ENCODE peak calls at places on chromosomes 16 and 17, in six cellular contexts. M, U, Q, H, C and I are unnamed samples.

GRCh38 chr16:622920-623280 is 7.9 kb upstream of the WFIKKN1 start:
- DNase-seq in M (no peak), U (no peak), Q (no peak), H (no peak), C (no peak), I (no peak)

GRCh38 chr16:81181013-81181720 is 57.3 kb upstream of the BCO1 start:
- DNase-seq in M (peak), U (peak), Q (peak), H (peak), C (peak), I (peak)

GRCh38 chr16:72189865-72190371 is 18.0 kb upstream of the PMFBP1 start:
- DNase-seq in M (peak), U (peak), Q (peak), H (peak), C (no peak), I (peak)

GRCh38 chr16:17245727-17246576 is 224.8 kb downstream of the XYLT1 start:
- DNase-seq in M (no peak), U (no peak), Q (no peak), H (no peak), C (no peak), I (no peak)

GRCh38 chr17:17492562-17492961 is 3.6 kb downstream of the RASD1 start:
- DNase-seq in M (no peak), U (no peak), Q (no peak), H (no peak), C (no peak), I (no peak)

GRCh38 chr17:38875477-38876080 is 5.7 kb downstream of the LASP1 start:
- DNase-seq in M (no peak), U (no peak), Q (no peak), H (no peak), C (no peak), I (no peak)

GRCh38 chr17:67558740-67559380 is 158.9 kb upstream of the NOL11 start:
- DNase-seq in M (no peak), U (peak), Q (no peak), H (no peak), C (peak), I (no peak)

GRCh38 chr16:88681084-88681680 is 5.1 kb downstream of the SNAI3 start:
- DNase-seq in M (no peak), U (peak), Q (no peak), H (peak), C (no peak), I (no peak)

GRCh38 chr16:68490829-68491575 is 42.7 kb upstream of the SMPD3 start:
- DNase-seq in M (peak), U (peak), Q (no peak), H (peak), C (no peak), I (peak)

GRCh38 chr16:77675464-77676324 is 46.6 kb upstream of the NUDT7 start:
- DNase-seq in M (peak), U (peak), Q (peak), H (peak), C (peak), I (peak)

GRCh38 chr17:12973496-12974318 is 44.1 kb downstream of the ELAC2 start:
- DNase-seq in M (no peak), U (no peak), Q (peak), H (no peak), C (peak), I (no peak)

GRCh38 chr16:85479972-85480726 is 133.0 kb upstream of the GSE1 start:
- DNase-seq in M (no peak), U (peak), Q (peak), H (peak), C (peak), I (no peak)

GRCh38 chr16:81632392-81633146 is 146.5 kb upstream of the PLCG2 start:
- DNase-seq in M (peak), U (peak), Q (peak), H (peak), C (no peak), I (no peak)

GRCh38 chr17:55530064-55530463 is 18.8 kb upstream of the SMIM36 start:
- DNase-seq in M (no peak), U (no peak), Q (no peak), H (no peak), C (no peak), I (no peak)

GRCh38 chr16:19505600-19506303 is 16.1 kb downstream of the GDE1 start:
- DNase-seq in M (peak), U (no peak), Q (no peak), H (no peak), C (no peak), I (no peak)

GRCh38 chr17:75937652-75938051 is 3.2 kb downstream of the FBF1 start:
- DNase-seq in M (no peak), U (no peak), Q (no peak), H (no peak), C (no peak), I (no peak)

GRCh38 chr16:750454-750853 is 9.7 kb upstream of the CIAO3 start:
- DNase-seq in M (no peak), U (no peak), Q (no peak), H (no peak), C (peak), I (no peak)

GRCh38 chr17:76867578-76868175 is 527 bp upstream of the MGAT5B start:
- DNase-seq in M (peak), U (peak), Q (peak), H (peak), C (no peak), I (no peak)

GRCh38 chr16:27481282-27481934 is 68.3 kb downstream of the GTF3C1 start:
- DNase-seq in M (no peak), U (no peak), Q (no peak), H (no peak), C (no peak), I (no peak)

GRCh38 chr16:76287466-76287865 is 10.3 kb downstream of the CNTNAP4 start:
- DNase-seq in M (no peak), U (no peak), Q (no peak), H (no peak), C (no peak), I (no peak)

GRCh38 chr17:69448431-69449102 is 34.1 kb downstream of the MAP2K6 start:
- DNase-seq in M (no peak), U (no peak), Q (peak), H (no peak), C (peak), I (peak)

GRCh38 chr17:62670202-62670821 is 42.8 kb downstream of the MRC2 start:
- DNase-seq in M (no peak), U (peak), Q (peak), H (no peak), C (peak), I (no peak)

GRCh38 chr16:10564591-10564990 is 15.8 kb downstream of the EMP2 start:
- DNase-seq in M (no peak), U (no peak), Q (no peak), H (no peak), C (no peak), I (no peak)

GRCh38 chr16:102060-102855 is 24.2 kb downstream of the MPG start:
- DNase-seq in M (peak), U (no peak), Q (peak), H (no peak), C (no peak), I (no peak)

GRCh38 chr17:78515480-78515879 is 61.7 kb downstream of the DNAH17 start:
- DNase-seq in M (no peak), U (no peak), Q (no peak), H (no peak), C (no peak), I (no peak)
- TF ChIP-seq CTCF in M (no peak), U (no peak), Q (no peak), H (no peak), C (no peak), I (no peak)

DNA sequence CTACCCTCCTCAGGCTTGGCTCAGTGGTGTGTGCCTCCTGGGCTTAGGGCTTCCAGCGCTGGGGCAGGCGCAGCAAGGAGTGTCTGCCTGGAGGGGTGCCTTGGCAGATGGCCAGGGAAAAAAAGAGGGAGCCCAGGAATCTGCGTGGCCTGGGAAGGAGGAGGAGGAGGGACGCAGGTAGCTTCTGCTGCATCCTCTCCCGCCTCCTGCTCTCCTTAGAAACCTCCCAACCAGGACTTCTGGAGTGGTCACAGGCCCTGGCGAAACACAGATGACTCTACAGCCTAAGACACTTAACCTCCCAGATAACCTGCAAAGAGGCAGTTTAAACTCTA is 7.3 kb upstream of the BCAR1 start:
- DNase-seq in M (no peak), U (no peak), Q (no peak), H (no peak), C (no peak), I (no peak)
- H3K4me3 ChIP-seq in M (no peak), U (no peak), Q (no peak), H (no peak), C (no peak), I (no peak)

GRCh38 chr17:49191407-49191916 is 18.9 kb downstream of the GNGT2 start:
- DNase-seq in M (no peak), U (no peak), Q (no peak), H (no peak), C (no peak), I (peak)

GRCh38 chr17:49194297-49194607 is 16.1 kb downstream of the GNGT2 start:
- DNase-seq in M (no peak), U (no peak), Q (no peak), H (no peak), C (no peak), I (no peak)

GRCh38 chr17:49193513-49194296 is 16.7 kb downstream of the GNGT2 start:
- DNase-seq in M (peak), U (peak), Q (peak), H (peak), C (peak), I (peak)

GRCh38 chr17:49190932-49191331 is 19.4 kb downstream of the GNGT2 start:
- DNase-seq in M (no peak), U (no peak), Q (no peak), H (no peak), C (no peak), I (no peak)

GRCh38 chr17:49191917-49192741 is 18.2 kb downstream of the GNGT2 start:
- DNase-seq in M (peak), U (peak), Q (peak), H (peak), C (peak), I (peak)
- TF ChIP-seq CTCF in M (peak), U (peak), Q (peak), H (peak), C (peak), I (peak)

GRCh38 chr17:18921912-18922451 is 30.0 kb upstream of the SLC5A10 start:
- DNase-seq in M (peak), U (peak), Q (no peak), H (peak), C (no peak), I (no peak)
- H3K4me3 ChIP-seq in M (no peak), U (no peak), Q (no peak), H (peak), C (no peak), I (no peak)

DNA sequence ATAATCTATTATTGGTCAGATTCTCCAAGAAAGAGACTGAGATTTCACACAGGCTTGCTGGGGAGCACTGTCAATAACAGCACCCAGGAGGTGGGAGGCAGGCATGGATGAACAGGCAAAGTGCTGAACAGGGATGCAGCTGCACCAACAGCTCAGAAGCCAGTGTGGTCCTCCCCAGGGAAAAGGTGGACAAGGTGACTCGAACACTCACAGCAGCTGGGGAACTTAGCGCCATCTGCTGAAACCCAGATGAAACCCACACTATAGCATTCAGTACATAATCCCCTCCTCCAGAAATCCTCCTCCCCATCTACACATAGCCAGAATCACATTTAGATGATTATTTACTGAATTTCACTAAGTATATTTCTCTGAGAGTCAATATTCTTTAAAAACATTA is 255.2 kb upstream of the WSB1 start:
- DNase-seq in M (no peak), U (no peak), Q (peak), H (peak), C (no peak), I (no peak)
- TF ChIP-seq CTCF in M (no peak), U (no peak), Q (no peak), H (peak), C (no peak), I (no peak)

GRCh38 chr17:34979650-34980352 is 511 bp upstream of the LIG3 start:
- DNase-seq in M (no peak), U (no peak), Q (no peak), H (no peak), C (no peak), I (no peak)
- H3K4me3 ChIP-seq in M (peak), U (peak), Q (peak), H (peak), C (peak), I (peak)

GRCh38 chr17:43427362-43428043 is 28.7 kb downstream of the ARL4D start:
- DNase-seq in M (no peak), U (no peak), Q (no peak), H (no peak), C (no peak), I (no peak)

GRCh38 chr17:43423777-43424455 is 25.1 kb downstream of the ARL4D start:
- DNase-seq in M (no peak), U (no peak), Q (no peak), H (no peak), C (no peak), I (no peak)

GRCh38 chr17:43430936-43431649 is 32.3 kb downstream of the ARL4D start:
- DNase-seq in M (no peak), U (no peak), Q (no peak), H (no peak), C (no peak), I (no peak)

GRCh38 chr17:43431741-43432523 is 33.1 kb downstream of the ARL4D start:
- DNase-seq in M (no peak), U (no peak), Q (no peak), H (no peak), C (no peak), I (no peak)

GRCh38 chr17:43428524-43428923 is 29.7 kb downstream of the ARL4D start:
- DNase-seq in M (no peak), U (no peak), Q (no peak), H (no peak), C (no peak), I (no peak)
- TF ChIP-seq CTCF in M (peak), U (peak), Q (peak), H (peak), C (peak), I (peak)

GRCh38 chr17:40065041-40065770 is 2.4 kb downstream of the THRA start:
- DNase-seq in M (peak), U (no peak), Q (no peak), H (peak), C (peak), I (no peak)
- H3K4me3 ChIP-seq in M (peak), U (no peak), Q (no peak), H (peak), C (peak), I (peak)